ENCODE peak calls at places on chromosome 12, in nine cellular contexts. J is CD8-positive, alpha-beta memory T cell; U is lower lobe of right lung; Q is brain microvascular endothelial cell; G is endodermal cell; V is spleen; P is H7; E is PC-3; W is uterus. N is an unnamed sample. For H3K27me3, the result is how much of the 10 kb centered on the place peaks cover.

GRCh38 chr12:105100207-105100985 is 7.1 kb upstream of the WASHC4 start:
- DNase-seq in J (no peak), U (no peak), Q (peak), G (no peak), V (no peak), P (no peak), E (peak), W (no peak), N (no peak)

GRCh38 chr12:55861396-55861795 is 18.7 kb upstream of the MMP19 start:
- DNase-seq in J (no peak), U (no peak), Q (no peak), G (no peak), V (no peak), P (no peak), E (no peak), W (no peak), N (no peak)

GRCh38 chr12:39102474-39103209 is 197.3 kb upstream of the CPNE8 start:
- DNase-seq in J (no peak), U (no peak), Q (no peak), G (no peak), V (no peak), P (no peak), E (peak), W (no peak), N (no peak)

GRCh38 chr12:123433615-123434014 is 2.9 kb downstream of the RILPL2 start:
- DNase-seq in J (no peak), U (no peak), Q (no peak), G (no peak), V (no peak), P (no peak), E (no peak), W (no peak), N (no peak)

GRCh38 chr12:74370608-74371216 is 166.9 kb upstream of the ATXN7L3B start:
- DNase-seq in J (no peak), U (no peak), Q (no peak), G (no peak), V (no peak), P (no peak), E (no peak), W (no peak), N (no peak)

GRCh38 chr12:67625004-67625403 is 23.5 kb upstream of the DYRK2 start:
- DNase-seq in J (no peak), U (no peak), Q (no peak), G (no peak), V (no peak), P (no peak), E (no peak), W (no peak), N (no peak)

GRCh38 chr12:5648692-5649338 is 216.9 kb downstream of the NTF3 start:
- DNase-seq in J (no peak), U (no peak), Q (peak), G (peak), V (no peak), P (peak), E (peak), W (no peak), N (peak)

GRCh38 chr12:92859650-92860386 is 69.3 kb downstream of the EEA1 start:
- DNase-seq in J (no peak), U (no peak), Q (no peak), G (no peak), V (no peak), P (no peak), E (no peak), W (no peak), N (no peak)

GRCh38 chr12:25977047-25977446 is 18.6 kb downstream of the RASSF8 start:
- DNase-seq in J (no peak), U (no peak), Q (no peak), G (no peak), V (no peak), P (no peak), E (no peak), W (peak), N (no peak)

GRCh38 chr12:72989458-72989947 is 717.3 kb downstream of the TRHDE start:
- DNase-seq in J (no peak), U (no peak), Q (no peak), G (no peak), V (no peak), P (no peak), E (no peak), W (no peak), N (no peak)

GRCh38 chr12:11953523-11953922 is 117.2 kb upstream of the BCL2L14 start:
- DNase-seq in J (no peak), U (no peak), Q (no peak), G (no peak), V (no peak), P (no peak), E (no peak), W (no peak), N (no peak)

GRCh38 chr12:110256780-110257431 is 24.1 kb upstream of the ATP2A2 start:
- DNase-seq in J (no peak), U (peak), Q (no peak), G (peak), V (no peak), P (no peak), E (no peak), W (no peak), N (no peak)

GRCh38 chr12:11813422-11813813 is 163.9 kb downstream of the ETV6 start:
- DNase-seq in J (no peak), U (no peak), Q (no peak), G (no peak), V (no peak), P (peak), E (no peak), W (no peak), N (no peak)

GRCh38 chr12:93571360-93571853 is 1.1 kb upstream of the SOCS2 start:
- DNase-seq in J (peak), U (peak), Q (peak), G (peak), V (peak), P (peak), E (peak), W (peak), N (no peak)

GRCh38 chr12:52873832-52874572 is 25.2 kb upstream of the KRT78 start:
- DNase-seq in J (peak), U (peak), Q (peak), G (peak), V (peak), P (peak), E (peak), W (peak), N (peak)

GRCh38 chr12:23911574-23911973 is 37.9 kb downstream of the SOX5 start:
- DNase-seq in J (no peak), U (no peak), Q (no peak), G (no peak), V (no peak), P (no peak), E (no peak), W (no peak), N (no peak)

GRCh38 chr12:57452181-57452936 is 2.7 kb upstream of the INHBE start:
- DNase-seq in J (no peak), U (no peak), Q (peak), G (peak), V (peak), P (peak), E (peak), W (no peak), N (peak)

GRCh38 chr12:98750511-98750910 is 105.4 kb downstream of the APAF1 start:
- DNase-seq in J (no peak), U (no peak), Q (no peak), G (peak), V (no peak), P (no peak), E (no peak), W (peak), N (no peak)

GRCh38 chr12:133222211-133222610 is 13.5 kb downstream of the ANHX start:
- DNase-seq in J (no peak), U (no peak), Q (no peak), G (peak), V (no peak), P (no peak), E (no peak), W (no peak), N (no peak)
- H3K27me3 ChIP-seq in J (under half), U (under half), Q (under half), G (under half), V (under half), P (under half), E (under half), W (under half), N (under half)

GRCh38 chr12:53963434-53964314 is 9.0 kb downstream of the HOXC12 start:
- DNase-seq in J (no peak), U (no peak), Q (no peak), G (peak), V (peak), P (peak), E (no peak), W (no peak), N (no peak)

GRCh38 chr12:53966070-53966384 is 6.9 kb upstream of the HOXC11 start:
- DNase-seq in J (no peak), U (no peak), Q (no peak), G (peak), V (peak), P (peak), E (no peak), W (no peak), N (no peak)

GRCh38 chr12:53963005-53963404 is 8.3 kb downstream of the HOXC12 start:
- DNase-seq in J (no peak), U (no peak), Q (no peak), G (no peak), V (no peak), P (no peak), E (no peak), W (no peak), N (no peak)

GRCh38 chr12:53965251-53966069 is 7.5 kb upstream of the HOXC11 start:
- DNase-seq in J (no peak), U (no peak), Q (no peak), G (peak), V (peak), P (peak), E (no peak), W (peak), N (no peak)

GRCh38 chr12:53964315-53964713 is 8.6 kb upstream of the HOXC11 start:
- DNase-seq in J (no peak), U (no peak), Q (no peak), G (no peak), V (no peak), P (no peak), E (no peak), W (no peak), N (no peak)
- H3K27me3 ChIP-seq in J (half or more), U (half or more), Q (half or more), G (half or more), V (half or more), P (half or more), E (under half), W (under half), N (half or more)

DNA sequence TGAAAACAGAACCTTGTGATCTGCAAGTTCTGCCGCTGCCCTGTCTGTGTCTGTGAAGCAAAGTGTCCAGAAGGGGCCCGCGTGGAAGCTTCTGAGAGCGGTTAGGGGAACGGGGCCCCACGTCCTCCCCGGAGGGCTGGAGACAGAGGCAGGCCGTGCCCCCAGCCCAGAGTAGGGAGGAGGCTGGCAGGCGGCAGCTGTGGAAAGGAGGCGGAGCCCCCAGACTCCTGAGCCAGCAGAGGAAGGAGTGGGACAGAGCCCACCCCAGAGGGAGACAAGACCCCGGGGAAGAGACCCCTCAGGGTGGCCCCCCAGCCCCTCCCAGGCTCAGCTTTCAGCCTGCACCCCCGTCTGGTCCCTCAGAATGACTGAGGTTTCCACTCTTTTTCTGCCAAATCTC is 49.0 kb downstream of the GALNT9 start:
- DNase-seq in J (no peak), U (peak), Q (no peak), G (no peak), V (no peak), P (no peak), E (no peak), W (no peak), N (no peak)
- H3K27me3 ChIP-seq in J (under half), U (half or more), Q (under half), G (under half), V (half or more), P (under half), E (under half), W (under half), N (under half)

GRCh38 chr12:51850933-51851244 is 2.4 kb upstream of the FIGNL2 start:
- DNase-seq in J (no peak), U (no peak), Q (no peak), G (peak), V (no peak), P (peak), E (no peak), W (no peak), N (no peak)
- H3K27me3 ChIP-seq in J (under half), U (under half), Q (under half), G (under half), V (half or more), P (half or more), E (under half), W (under half), N (under half)

DNA sequence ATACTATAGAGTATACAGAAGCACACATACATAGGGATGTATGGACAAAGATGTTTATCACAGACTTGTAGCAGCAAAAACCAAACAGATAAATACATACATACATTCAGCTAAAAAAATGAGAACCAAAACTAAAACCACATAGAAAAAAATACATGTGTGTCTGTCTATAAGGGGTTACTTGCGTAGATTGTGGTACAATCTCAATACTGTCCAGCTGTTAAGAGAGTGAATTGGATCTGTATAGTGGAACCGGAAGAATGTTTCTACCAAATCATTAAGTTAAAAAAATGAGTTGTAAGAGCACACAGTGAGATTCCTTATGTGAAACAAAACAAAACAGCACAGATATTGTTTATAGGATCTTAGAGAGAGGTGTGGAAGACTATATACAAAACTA is 44.2 kb upstream of the DCD start:
- DNase-seq in J (no peak), U (no peak), Q (no peak), G (no peak), V (no peak), P (no peak), E (no peak), W (no peak), N (no peak)
- H3K27me3 ChIP-seq in J (under half), U (under half), Q (under half), G (under half), V (under half), P (under half), E (under half), W (under half), N (under half)

GRCh38 chr12:125175576-125175975 is 110.3 kb downstream of the AACS start:
- DNase-seq in J (no peak), U (no peak), Q (no peak), G (no peak), V (no peak), P (no peak), E (no peak), W (no peak), N (no peak)

GRCh38 chr12:125180144-125180543 is 114.9 kb downstream of the AACS start:
- DNase-seq in J (no peak), U (no peak), Q (no peak), G (no peak), V (no peak), P (no peak), E (no peak), W (no peak), N (no peak)

GRCh38 chr12:125181107-125181506 is 115.9 kb downstream of the AACS start:
- DNase-seq in J (no peak), U (no peak), Q (no peak), G (no peak), V (no peak), P (no peak), E (no peak), W (no peak), N (no peak)

GRCh38 chr12:125183187-125184067 is 118.2 kb downstream of the AACS start:
- DNase-seq in J (peak), U (peak), Q (peak), G (peak), V (peak), P (peak), E (peak), W (peak), N (peak)

DNA sequence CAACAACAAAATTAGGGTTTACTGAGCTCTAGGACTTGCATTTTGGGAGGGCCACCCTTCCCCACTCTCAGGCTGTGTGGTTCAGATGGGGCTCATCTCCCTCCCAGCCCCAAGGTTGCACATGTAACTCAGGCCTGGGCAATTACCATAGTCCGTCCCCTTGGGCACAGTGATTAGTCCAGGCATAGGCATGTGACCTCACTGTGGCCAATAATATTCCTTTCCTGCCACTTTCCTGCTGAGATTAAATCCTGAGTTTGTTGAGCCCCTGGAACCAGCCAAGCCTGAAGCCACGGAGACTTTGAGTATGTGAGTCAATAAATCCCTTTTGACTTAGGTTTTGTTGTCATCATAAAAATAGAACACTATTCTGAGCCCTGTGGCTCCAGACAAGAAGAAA is 113.0 kb downstream of the AACS start:
- DNase-seq in J (no peak), U (no peak), Q (no peak), G (no peak), V (no peak), P (no peak), E (no peak), W (no peak), N (no peak)
- H3K27me3 ChIP-seq in J (under half), U (under half), Q (under half), G (under half), V (half or more), P (under half), E (half or more), W (under half), N (under half)

GRCh38 chr12:108033091-108033490 is 96.0 kb upstream of the WSCD2 start:
- DNase-seq in J (no peak), U (no peak), Q (no peak), G (peak), V (no peak), P (peak), E (no peak), W (no peak), N (no peak)

GRCh38 chr12:108029081-108029790 is 99.9 kb upstream of the WSCD2 start:
- DNase-seq in J (no peak), U (no peak), Q (no peak), G (peak), V (no peak), P (no peak), E (no peak), W (no peak), N (no peak)
- H3K27me3 ChIP-seq in J (under half), U (under half), Q (under half), G (half or more), V (half or more), P (under half), E (under half), W (under half), N (under half)

GRCh38 chr12:49543221-49543913 is 4.5 kb downstream of the KCNH3 start:
- DNase-seq in J (no peak), U (peak), Q (no peak), G (peak), V (peak), P (peak), E (no peak), W (no peak), N (no peak)

GRCh38 chr12:49546481-49546880 is 7.7 kb downstream of the KCNH3 start:
- DNase-seq in J (no peak), U (no peak), Q (no peak), G (peak), V (no peak), P (peak), E (no peak), W (no peak), N (no peak)

GRCh38 chr12:49543914-49544815 is 5.3 kb downstream of the KCNH3 start:
- DNase-seq in J (no peak), U (peak), Q (no peak), G (peak), V (peak), P (peak), E (no peak), W (no peak), N (no peak)

GRCh38 chr12:49547090-49547690 is 8.4 kb downstream of the KCNH3 start:
- DNase-seq in J (no peak), U (no peak), Q (no peak), G (no peak), V (no peak), P (peak), E (no peak), W (no peak), N (no peak)

GRCh38 chr12:49545815-49546214 is 7.0 kb downstream of the KCNH3 start:
- DNase-seq in J (no peak), U (peak), Q (no peak), G (peak), V (peak), P (peak), E (no peak), W (no peak), N (no peak)
- H3K27me3 ChIP-seq in J (under half), U (under half), Q (under half), G (half or more), V (half or more), P (half or more), E (under half), W (under half), N (half or more)

N was measured in AG04450.